ENCODE peak calls at places on chromosomes 1 and 21, in nine cellular contexts. One of them, this sample, is unnamed.
A peak's percentile ranks its signal among the peaks of the same experiment; 100 is the strongest.

GRCh38 chr21:27221084-27221483 is 254.2 kb upstream of the ADAMTS5 start:
- DNase-seq in AML-193: no peak
- DNase-seq in ovary: no peak
- DNase-seq in stimulated activated CD8-positive, alpha-beta memory T cell treated with anti-CD3 and anti-CD28 coated beads, Interleukin-4, amount 100 ng/mL, for 24 hours: no peak
- DNase-seq in left colon: no peak
- DNase-seq in COR-L47: no peak
- DNase-seq in foreskin fibroblast: no peak
- DNase-seq in NCI-H1092 treated with DMSO at 0.1 percent for 48 hours: no peak
- DNase-seq in fibroblast of pulmonary artery: no peak
- DNase-seq in this sample: no peak

GRCh38 chr1:38941093-38941492 is 537 bp downstream of the RHBDL2 start:
- DNase-seq in NCI-H1092 treated with DMSO at 0.1 percent for 48 hours: no peak
- DNase-seq in foreskin fibroblast: no peak
- DNase-seq in ovary: no peak
- DNase-seq in COR-L47: no peak
- DNase-seq in left colon: peak; percentile 40
- DNase-seq in AML-193: no peak
- DNase-seq in fibroblast of pulmonary artery: no peak
- DNase-seq in stimulated activated CD8-positive, alpha-beta memory T cell treated with anti-CD3 and anti-CD28 coated beads, Interleukin-4, amount 100 ng/mL, for 24 hours: no peak
- DNase-seq in this sample: no peak

GRCh38 chr1:21816602-21817302 is 4.7 kb downstream of the LDLRAD2 start:
- DNase-seq in stimulated activated CD8-positive, alpha-beta memory T cell treated with anti-CD3 and anti-CD28 coated beads, Interleukin-4, amount 100 ng/mL, for 24 hours: no peak
- DNase-seq in AML-193: no peak
- DNase-seq in ovary: no peak
- DNase-seq in fibroblast of pulmonary artery: peak; percentile 63
- DNase-seq in NCI-H1092 treated with DMSO at 0.1 percent for 48 hours: no peak
- DNase-seq in left colon: no peak
- DNase-seq in COR-L47: no peak
- DNase-seq in foreskin fibroblast: peak; percentile 86
- DNase-seq in this sample: peak; percentile 62

GRCh38 chr1:112693821-112694220 is 13.1 kb downstream of the RHOC start:
- DNase-seq in foreskin fibroblast: no peak
- DNase-seq in COR-L47: no peak
- DNase-seq in left colon: no peak
- DNase-seq in fibroblast of pulmonary artery: no peak
- DNase-seq in AML-193: no peak
- DNase-seq in ovary: no peak
- DNase-seq in NCI-H1092 treated with DMSO at 0.1 percent for 48 hours: no peak
- DNase-seq in stimulated activated CD8-positive, alpha-beta memory T cell treated with anti-CD3 and anti-CD28 coated beads, Interleukin-4, amount 100 ng/mL, for 24 hours: no peak
- DNase-seq in this sample: no peak

GRCh38 chr21:25881524-25882376 is 147.0 kb downstream of the GABPA start:
- DNase-seq in fibroblast of pulmonary artery: peak; percentile 80
- DNase-seq in COR-L47: peak; percentile 60
- DNase-seq in AML-193: peak; percentile 27
- DNase-seq in NCI-H1092 treated with DMSO at 0.1 percent for 48 hours: peak; percentile 66
- DNase-seq in foreskin fibroblast: peak; percentile 73
- DNase-seq in left colon: peak; percentile 69
- DNase-seq in stimulated activated CD8-positive, alpha-beta memory T cell treated with anti-CD3 and anti-CD28 coated beads, Interleukin-4, amount 100 ng/mL, for 24 hours: peak; percentile 31
- DNase-seq in ovary: peak; percentile 66
- DNase-seq in this sample: peak; percentile 65

GRCh38 chr1:240649733-240650700 is 38.1 kb upstream of the GREM2 start:
- DNase-seq in AML-193: no peak
- DNase-seq in COR-L47: no peak
- DNase-seq in fibroblast of pulmonary artery: no peak
- DNase-seq in ovary: no peak
- DNase-seq in left colon: no peak
- DNase-seq in NCI-H1092 treated with DMSO at 0.1 percent for 48 hours: no peak
- DNase-seq in stimulated activated CD8-positive, alpha-beta memory T cell treated with anti-CD3 and anti-CD28 coated beads, Interleukin-4, amount 100 ng/mL, for 24 hours: no peak
- DNase-seq in foreskin fibroblast: no peak
- DNase-seq in this sample: no peak

GRCh38 chr1:91798241-91798648 is 87.7 kb downstream of the TGFBR3 start:
- DNase-seq in fibroblast of pulmonary artery: peak; percentile 83
- DNase-seq in stimulated activated CD8-positive, alpha-beta memory T cell treated with anti-CD3 and anti-CD28 coated beads, Interleukin-4, amount 100 ng/mL, for 24 hours: no peak
- DNase-seq in NCI-H1092 treated with DMSO at 0.1 percent for 48 hours: no peak
- DNase-seq in left colon: no peak
- DNase-seq in ovary: no peak
- DNase-seq in AML-193: no peak
- DNase-seq in COR-L47: no peak
- DNase-seq in foreskin fibroblast: peak; percentile 73
- DNase-seq in this sample: no peak

GRCh38 chr1:19040010-19040680 is 83.7 kb upstream of the IFFO2 start:
- DNase-seq in ovary: no peak
- DNase-seq in foreskin fibroblast: no peak
- DNase-seq in NCI-H1092 treated with DMSO at 0.1 percent for 48 hours: no peak
- DNase-seq in left colon: no peak
- DNase-seq in COR-L47: no peak
- DNase-seq in fibroblast of pulmonary artery: no peak
- DNase-seq in stimulated activated CD8-positive, alpha-beta memory T cell treated with anti-CD3 and anti-CD28 coated beads, Interleukin-4, amount 100 ng/mL, for 24 hours: no peak
- DNase-seq in AML-193: no peak
- DNase-seq in this sample: no peak

GRCh38 chr1:201653238-201653637 is 114.3 kb downstream of the NAV1 start:
- DNase-seq in ovary: no peak
- DNase-seq in COR-L47: no peak
- DNase-seq in foreskin fibroblast: no peak
- DNase-seq in fibroblast of pulmonary artery: no peak
- DNase-seq in NCI-H1092 treated with DMSO at 0.1 percent for 48 hours: no peak
- DNase-seq in stimulated activated CD8-positive, alpha-beta memory T cell treated with anti-CD3 and anti-CD28 coated beads, Interleukin-4, amount 100 ng/mL, for 24 hours: no peak
- DNase-seq in left colon: no peak
- DNase-seq in AML-193: no peak
- DNase-seq in this sample: no peak

GRCh38 chr1:188140958-188141357 is 1312.2 kb downstream of the PLA2G4A start:
- DNase-seq in ovary: no peak
- DNase-seq in NCI-H1092 treated with DMSO at 0.1 percent for 48 hours: peak; percentile 75
- DNase-seq in left colon: no peak
- DNase-seq in stimulated activated CD8-positive, alpha-beta memory T cell treated with anti-CD3 and anti-CD28 coated beads, Interleukin-4, amount 100 ng/mL, for 24 hours: no peak
- DNase-seq in foreskin fibroblast: peak; percentile 1
- DNase-seq in COR-L47: no peak
- DNase-seq in AML-193: no peak
- DNase-seq in fibroblast of pulmonary artery: no peak
- DNase-seq in this sample: no peak

GRCh38 chr1:85448358-85448757 is 16.6 kb downstream of the DDAH1 start:
- DNase-seq in ovary: no peak
- DNase-seq in fibroblast of pulmonary artery: peak; percentile 86
- DNase-seq in NCI-H1092 treated with DMSO at 0.1 percent for 48 hours: no peak
- DNase-seq in COR-L47: no peak
- DNase-seq in left colon: no peak
- DNase-seq in foreskin fibroblast: peak; percentile 85
- DNase-seq in stimulated activated CD8-positive, alpha-beta memory T cell treated with anti-CD3 and anti-CD28 coated beads, Interleukin-4, amount 100 ng/mL, for 24 hours: no peak
- DNase-seq in AML-193: no peak
- DNase-seq in this sample: peak; percentile 91

GRCh38 chr1:24849653-24850295 is 80.3 kb downstream of the RUNX3 start:
- DNase-seq in ovary: no peak
- DNase-seq in foreskin fibroblast: peak; percentile 35
- DNase-seq in COR-L47: no peak
- DNase-seq in stimulated activated CD8-positive, alpha-beta memory T cell treated with anti-CD3 and anti-CD28 coated beads, Interleukin-4, amount 100 ng/mL, for 24 hours: no peak
- DNase-seq in fibroblast of pulmonary artery: peak; percentile 50
- DNase-seq in NCI-H1092 treated with DMSO at 0.1 percent for 48 hours: no peak
- DNase-seq in left colon: peak; percentile 47
- DNase-seq in AML-193: peak; percentile 63
- DNase-seq in this sample: peak; percentile 47

GRCh38 chr21:43911015-43911934 is 46.3 kb downstream of the AGPAT3 start:
- DNase-seq in AML-193: no peak
- DNase-seq in NCI-H1092 treated with DMSO at 0.1 percent for 48 hours: no peak
- DNase-seq in stimulated activated CD8-positive, alpha-beta memory T cell treated with anti-CD3 and anti-CD28 coated beads, Interleukin-4, amount 100 ng/mL, for 24 hours: no peak
- DNase-seq in fibroblast of pulmonary artery: no peak
- DNase-seq in COR-L47: no peak
- DNase-seq in left colon: no peak
- DNase-seq in ovary: no peak
- DNase-seq in foreskin fibroblast: peak; percentile 38
- DNase-seq in this sample: no peak

GRCh38 chr1:204469304-204469703 is 25.3 kb downstream of the PIK3C2B start:
- DNase-seq in fibroblast of pulmonary artery: no peak
- DNase-seq in foreskin fibroblast: no peak
- DNase-seq in stimulated activated CD8-positive, alpha-beta memory T cell treated with anti-CD3 and anti-CD28 coated beads, Interleukin-4, amount 100 ng/mL, for 24 hours: no peak
- DNase-seq in AML-193: no peak
- DNase-seq in left colon: no peak
- DNase-seq in COR-L47: no peak
- DNase-seq in ovary: no peak
- DNase-seq in NCI-H1092 treated with DMSO at 0.1 percent for 48 hours: no peak
- DNase-seq in this sample: no peak

GRCh38 chr1:54474500-54475235 is 68.5 kb upstream of the SSBP3 start:
- DNase-seq in COR-L47: no peak
- DNase-seq in AML-193: no peak
- DNase-seq in left colon: peak; percentile 53
- DNase-seq in fibroblast of pulmonary artery: no peak
- DNase-seq in stimulated activated CD8-positive, alpha-beta memory T cell treated with anti-CD3 and anti-CD28 coated beads, Interleukin-4, amount 100 ng/mL, for 24 hours: no peak
- DNase-seq in foreskin fibroblast: no peak
- DNase-seq in ovary: peak; percentile 72
- DNase-seq in NCI-H1092 treated with DMSO at 0.1 percent for 48 hours: peak; percentile 8
- DNase-seq in this sample: no peak

GRCh38 chr1:3732747-3733602 is 19.3 kb upstream of the CCDC27 start:
- DNase-seq in NCI-H1092 treated with DMSO at 0.1 percent for 48 hours: no peak
- DNase-seq in foreskin fibroblast: peak; percentile 56
- DNase-seq in ovary: no peak
- DNase-seq in stimulated activated CD8-positive, alpha-beta memory T cell treated with anti-CD3 and anti-CD28 coated beads, Interleukin-4, amount 100 ng/mL, for 24 hours: no peak
- DNase-seq in fibroblast of pulmonary artery: no peak
- DNase-seq in AML-193: no peak
- DNase-seq in left colon: no peak
- DNase-seq in COR-L47: no peak
- DNase-seq in this sample: no peak

This sample was measured in endothelial cell of umbilical vein.